ENCODE peak calls at places on chromosomes 11 and 22, in eight cellular contexts. S, R, A, D, B, P, X and M are unnamed samples.

GRCh38 chr11:79232346-79232745 is 208.5 kb downstream of the TENM4 start:
- DNase-seq in P (no peak), B (no peak), R (no peak), A (no peak), X (peak; percentile 85), D (no peak), S (no peak), M (no peak)

GRCh38 chr22:30287626-30288413 is 1.5 kb downstream of the CASTOR1 start:
- DNase-seq in B (peak; percentile 95), X (peak; percentile 93), P (peak; percentile 89), R (peak; percentile 82), S (peak; percentile 51), D (peak; percentile 92), A (peak; percentile 88), M (peak; percentile 84)

GRCh38 chr11:18650859-18651557 is 16.9 kb upstream of the SPTY2D1 start:
- DNase-seq in R (peak; percentile 26), X (peak; percentile 48), S (no peak), B (no peak), P (peak; percentile 69), A (peak; percentile 57), D (no peak), M (peak; percentile 68)

GRCh38 chr11:66073669-66074068 is 3.6 kb downstream of the PACS1 start:
- DNase-seq in R (no peak), B (no peak), P (no peak), A (no peak), X (no peak), S (no peak), D (no peak), M (no peak)

GRCh38 chr11:763073-763463 is 14.2 kb downstream of the GATD1 start:
- DNase-seq in B (no peak), S (no peak), D (peak; percentile 87), A (no peak), R (peak; percentile 46), P (no peak), X (no peak), M (no peak)

GRCh38 chr11:117908959-117909610 is 20.1 kb downstream of the TMPRSS13 start:
- DNase-seq in R (no peak), D (no peak), B (peak; percentile 45), X (no peak), A (no peak), S (no peak), P (no peak), M (no peak)

GRCh38 chr11:83127309-83127636 is 29.7 kb upstream of the PCF11 start:
- DNase-seq in A (no peak), P (no peak), S (no peak), R (peak; percentile 15), X (no peak), B (no peak), D (no peak), M (no peak)

GRCh38 chr11:12288212-12288933 is 89.0 kb upstream of the PARVA start:
- DNase-seq in X (peak; percentile 95), R (peak; percentile 66), B (peak; percentile 88), A (peak; percentile 74), P (peak; percentile 71), S (no peak), D (peak; percentile 89), M (peak; percentile 83)

GRCh38 chr22:49626361-49627216 is 201.1 kb downstream of the BRD1 start:
- DNase-seq in B (no peak), S (no peak), D (no peak), X (no peak), R (no peak), A (no peak), P (no peak), M (no peak)

GRCh38 chr11:326842-327580 is 6.4 kb upstream of the IFITM3 start:
- DNase-seq in P (no peak), A (peak; percentile 84), B (peak; percentile 87), D (peak; percentile 81), X (no peak), S (no peak), R (no peak), M (peak; percentile 88)

GRCh38 chr22:36874731-36875130 is 13.9 kb downstream of the NCF4 start:
- DNase-seq in X (no peak), B (peak; percentile 33), P (no peak), D (no peak), S (no peak), A (no peak), R (no peak), M (no peak)

GRCh38 chr11:32435152-32435480 is 223 bp downstream of the WT1 start:
- DNase-seq in X (no peak), B (no peak), R (no peak), S (no peak), P (no peak), A (no peak), D (no peak), M (peak; percentile 41)

GRCh38 chr11:14232652-14233051 is 126.3 kb downstream of the RRAS2 start:
- DNase-seq in R (no peak), A (no peak), P (no peak), X (no peak), B (no peak), D (no peak), S (no peak), M (no peak)

GRCh38 chr22:17777005-17777716 is 2.9 kb upstream of the BID start:
- DNase-seq in P (no peak), S (no peak), X (no peak), R (no peak), D (no peak), B (no peak), A (peak; percentile 87), M (peak; percentile 84)

GRCh38 chr11:8693010-8693551 is 10.5 kb downstream of the RPL27A start:
- DNase-seq in A (no peak), D (no peak), S (no peak), R (no peak), X (no peak), B (peak; percentile 29), P (no peak), M (no peak)

GRCh38 chr22:30426395-30427353 is 1.1 kb downstream of the MTFP1 start:
- DNase-seq in S (no peak), R (peak; percentile 85), P (peak; percentile 85), D (peak; percentile 90), X (peak; percentile 69), B (peak; percentile 86), A (peak; percentile 77), M (peak; percentile 79)

GRCh38 chr11:69317401-69318092 is 23.6 kb downstream of the MYEOV start:
- DNase-seq in A (no peak), S (no peak), X (peak; percentile 21), P (no peak), B (no peak), R (peak; percentile 10), D (no peak), M (no peak)

GRCh38 chr11:69108030-69108429 is 47.7 kb upstream of the SMIM38 start:
- DNase-seq in B (no peak), S (no peak), X (no peak), R (no peak), P (no peak), D (peak; percentile 52), A (no peak), M (no peak)

GRCh38 chr22:26888887-26889286 is 231.5 kb downstream of the MIAT start:
- DNase-seq in D (no peak), X (peak; percentile 45), P (no peak), A (no peak), B (no peak), S (no peak), R (no peak), M (no peak)
- TF ChIP-seq CTCF in D (no peak), X (no peak), P (no peak), A (no peak), B (no peak), S (no peak), R (no peak), M (no peak)

DNA sequence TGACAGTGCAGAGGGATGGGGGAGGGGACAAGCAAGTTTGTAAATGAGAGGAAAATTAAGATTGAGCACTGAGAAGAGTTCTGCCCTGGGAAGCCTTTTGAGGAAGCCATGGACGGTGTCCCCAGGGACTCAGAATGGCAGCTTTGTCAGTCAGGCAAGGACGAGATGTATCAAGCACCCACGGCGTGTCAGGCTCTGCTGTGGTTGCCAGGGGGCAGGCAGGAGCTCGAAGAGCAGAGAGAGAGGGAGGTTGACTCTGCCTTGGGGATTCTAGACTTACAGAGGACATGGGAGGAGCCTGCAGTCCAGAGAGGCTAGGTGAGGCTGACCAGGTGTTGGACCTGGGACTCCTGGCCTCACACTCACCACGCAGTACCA is 29.1 kb upstream of the SYT7 start:
- DNase-seq in X (no peak), P (no peak), B (no peak), A (no peak), S (no peak), R (peak; percentile 51), D (peak; percentile 68), M (no peak)
- TF ChIP-seq CTCF in X (peak; percentile 12), P (peak; percentile 51), B (no peak), A (no peak), S (no peak), R (peak; percentile 55), D (no peak), M (no peak)

DNA sequence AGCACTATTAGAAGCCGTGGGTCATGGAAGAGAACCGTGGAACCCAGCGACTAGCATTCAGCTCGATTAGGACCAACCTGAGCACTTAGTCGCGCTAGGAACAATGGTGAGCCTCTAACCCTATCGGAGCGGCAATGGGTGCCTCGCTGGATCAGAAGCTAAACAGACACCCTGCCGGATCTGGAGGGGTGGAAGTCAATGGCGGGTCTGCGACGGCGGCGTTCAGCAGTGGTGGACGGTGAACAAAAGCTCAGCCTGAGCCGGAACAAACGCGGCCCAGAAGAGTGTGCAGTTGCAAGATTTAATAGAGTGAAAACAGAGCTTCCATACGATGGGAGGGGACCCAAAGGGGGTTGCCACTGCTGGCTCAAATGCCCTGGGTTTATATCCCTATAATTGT is 391.8 kb upstream of the DDI1 start:
- DNase-seq in D (no peak), P (no peak), X (no peak), A (no peak), B (no peak), S (no peak), R (no peak), M (no peak)
- TF ChIP-seq CTCF in D (no peak), P (no peak), X (no peak), A (no peak), B (no peak), S (no peak), R (no peak), M (no peak)

DNA sequence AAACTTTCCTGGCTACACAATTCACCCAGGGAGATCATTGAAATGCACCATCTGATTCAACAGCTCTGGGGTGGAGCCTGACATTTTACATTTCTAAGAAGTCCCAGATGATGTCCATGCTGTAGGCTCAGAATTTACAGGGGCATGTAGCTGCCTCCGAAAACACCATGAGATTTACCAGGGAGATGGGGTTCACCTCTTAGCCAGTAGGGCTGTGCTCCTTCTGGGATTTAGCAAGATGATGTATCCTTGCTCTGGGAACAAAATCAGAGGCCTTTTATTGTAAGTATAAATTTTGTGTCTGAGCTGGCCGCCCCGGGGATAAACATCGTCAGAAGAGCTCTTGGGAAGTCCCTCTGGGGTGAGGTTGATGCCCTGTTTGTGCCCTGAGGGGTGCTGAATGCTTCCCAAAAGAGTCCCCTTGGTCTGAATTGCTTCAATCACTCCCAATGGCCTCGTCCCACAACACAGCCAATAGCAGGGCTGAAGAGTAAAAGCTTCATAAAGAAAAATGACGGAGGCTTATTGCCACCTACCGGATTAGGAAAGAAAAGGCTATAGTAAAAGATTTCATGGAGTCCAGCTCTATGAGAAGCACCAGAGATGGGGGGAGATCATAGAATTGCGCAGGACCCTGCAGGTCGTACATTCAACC is 33.4 kb upstream of the API5 start:
- DNase-seq in S (no peak), A (peak; percentile 23), D (no peak), B (no peak), X (peak; percentile 30), R (peak; percentile 10), P (peak; percentile 33), M (no peak)
- TF ChIP-seq CTCF in S (no peak), A (peak; percentile 16), D (no peak), B (no peak), X (peak; percentile 49), R (no peak), P (peak; percentile 46), M (no peak)